ENCODE peak calls at places on chromosome 5, in five cellular contexts. One of them, this sample, is unnamed.

GRCh38 chr5:179355976-179356968 is 11.0 kb upstream of the ADAMTS2 start:
- DNase-seq in NCI-H1105 treated with DMSO at 0.1 percent for 48 hours: no peak
- DNase-seq in GM19239: no peak
- DNase-seq in left ventricle myocardium superior: no peak
- DNase-seq in T follicular helper cell: no peak
- DNase-seq in this sample: no peak

GRCh38 chr5:139138790-139139189 is 59.4 kb downstream of the SIL1 start:
- DNase-seq in NCI-H1105 treated with DMSO at 0.1 percent for 48 hours: peak
- DNase-seq in GM19239: no peak
- DNase-seq in left ventricle myocardium superior: peak
- DNase-seq in T follicular helper cell: no peak
- DNase-seq in this sample: no peak

GRCh38 chr5:135395451-135395850 is 3.6 kb downstream of the MACROH2A1 start:
- DNase-seq in NCI-H1105 treated with DMSO at 0.1 percent for 48 hours: no peak
- DNase-seq in GM19239: no peak
- DNase-seq in left ventricle myocardium superior: no peak
- DNase-seq in T follicular helper cell: no peak
- DNase-seq in this sample: no peak

GRCh38 chr5:11609570-11610322 is 294.5 kb downstream of the CTNND2 start:
- DNase-seq in NCI-H1105 treated with DMSO at 0.1 percent for 48 hours: no peak
- DNase-seq in GM19239: no peak
- DNase-seq in left ventricle myocardium superior: peak
- DNase-seq in T follicular helper cell: no peak
- DNase-seq in this sample: no peak

GRCh38 chr5:32951878-32952277 is 240.8 kb downstream of the NPR3 start:
- DNase-seq in NCI-H1105 treated with DMSO at 0.1 percent for 48 hours: no peak
- DNase-seq in GM19239: no peak
- DNase-seq in left ventricle myocardium superior: no peak
- DNase-seq in T follicular helper cell: no peak
- DNase-seq in this sample: no peak

GRCh38 chr5:10863763-10864383 is 102.8 kb upstream of the DAP start:
- DNase-seq in NCI-H1105 treated with DMSO at 0.1 percent for 48 hours: no peak
- DNase-seq in GM19239: peak
- DNase-seq in left ventricle myocardium superior: peak
- DNase-seq in T follicular helper cell: no peak
- DNase-seq in this sample: peak

GRCh38 chr5:2183154-2184023 is 300.7 kb upstream of the IRX4 start:
- DNase-seq in NCI-H1105 treated with DMSO at 0.1 percent for 48 hours: no peak
- DNase-seq in GM19239: no peak
- DNase-seq in left ventricle myocardium superior: no peak
- DNase-seq in T follicular helper cell: no peak
- DNase-seq in this sample: no peak

GRCh38 chr5:168637281-168637680 is 58.1 kb upstream of the PANK3 start:
- DNase-seq in NCI-H1105 treated with DMSO at 0.1 percent for 48 hours: no peak
- DNase-seq in GM19239: no peak
- DNase-seq in left ventricle myocardium superior: no peak
- DNase-seq in T follicular helper cell: no peak
- DNase-seq in this sample: no peak

GRCh38 chr5:34674226-34674625 is 18.1 kb downstream of the RAI14 start:
- DNase-seq in NCI-H1105 treated with DMSO at 0.1 percent for 48 hours: no peak
- DNase-seq in GM19239: no peak
- DNase-seq in left ventricle myocardium superior: no peak
- DNase-seq in T follicular helper cell: no peak
- DNase-seq in this sample: no peak

GRCh38 chr5:136031713-136032112 is 2.9 kb downstream of the TGFBI start:
- DNase-seq in NCI-H1105 treated with DMSO at 0.1 percent for 48 hours: no peak
- DNase-seq in GM19239: no peak
- DNase-seq in left ventricle myocardium superior: no peak
- DNase-seq in T follicular helper cell: no peak
- DNase-seq in this sample: no peak

This sample was measured in BE2C.